ENCODE peak calls at places on chromosomes 4 and X, in ten cellular contexts. O, D, W, V, Q, R, C, G, J and K are unnamed samples.
A peak's percentile ranks its signal among the peaks of the same experiment; 100 is the strongest.

GRCh38 chr4:170089274-170089742 is 448 bp downstream of the AADAT start:
- DNase-seq in O (no peak), D (no peak), W (peak; percentile 55), V (peak; percentile 45), Q (no peak), R (no peak), C (no peak), G (peak; percentile 44), J (peak; percentile 39), K (peak; percentile 32)

GRCh38 chr4:41319553-41319952 is 62.8 kb downstream of the UCHL1 start:
- DNase-seq in O (no peak), D (no peak), W (no peak), V (no peak), Q (no peak), R (no peak), C (no peak), G (no peak), J (no peak), K (no peak)

GRCh38 chrX:110167952-110168451 is 149.9 kb downstream of the AMMECR1 start:
- DNase-seq in O (no peak), D (no peak), W (peak; percentile 74), V (peak; percentile 32), Q (no peak), R (no peak), C (peak; percentile 15), G (peak; percentile 57), J (no peak), K (peak; percentile 32)

GRCh38 chrX:50097121-50097520 is 103.7 kb downstream of the AKAP4 start:
- DNase-seq in O (no peak), D (no peak), W (no peak), V (no peak), Q (no peak), R (no peak), C (no peak), G (no peak), J (no peak), K (no peak)

GRCh38 chr4:43765514-43765913 is 683.1 kb downstream of the KCTD8 start:
- DNase-seq in O (no peak), D (peak; percentile 34), W (no peak), V (no peak), Q (no peak), R (no peak), C (no peak), G (no peak), J (no peak), K (no peak)

GRCh38 chrX:51332188-51332942 is at the start of gene NUDT10:
- DNase-seq in O (peak; percentile 35), D (peak; percentile 62), W (peak; percentile 81), V (peak; percentile 69), Q (no peak), R (peak; percentile 34), C (peak; percentile 59), G (peak; percentile 86), J (peak; percentile 54), K (peak; percentile 60)

GRCh38 chrX:29699214-29699613 is 516.1 kb upstream of the MAGEB2 start:
- DNase-seq in O (no peak), D (no peak), W (no peak), V (no peak), Q (no peak), R (no peak), C (no peak), G (no peak), J (peak; percentile 3), K (no peak)

GRCh38 chrX:39869846-39870601 is 227.7 kb downstream of the BCOR start:
- DNase-seq in O (no peak), D (no peak), W (no peak), V (peak; percentile 70), Q (no peak), R (no peak), C (no peak), G (no peak), J (peak; percentile 56), K (no peak)

GRCh38 chr4:98746936-98747658 is 88.7 kb upstream of the TSPAN5 start:
- DNase-seq in O (no peak), D (no peak), W (no peak), V (no peak), Q (no peak), R (no peak), C (no peak), G (no peak), J (no peak), K (no peak)